ENCODE peak calls at places on chromosomes 12 and 14, in ten cellular contexts. N, U, E, F, P, X, Z, I, W and L are unnamed samples.

GRCh38 chr14:44589180-44589579 is 82.1 kb upstream of the FSCB start:
- DNase-seq in E (no peak), W (no peak), N (no peak), I (no peak), Z (no peak), F (no peak), P (no peak), X (no peak), U (no peak), L (no peak)

GRCh38 chr14:21121106-21121505 is 20.2 kb downstream of the TMEM253 start:
- DNase-seq in E (no peak), X (no peak), P (no peak), W (no peak), F (no peak), Z (no peak), N (no peak), I (no peak), U (no peak), L (no peak)

GRCh38 chr12:124786065-124786964 is 77.3 kb downstream of the SCARB1 start:
- DNase-seq in I (peak), F (no peak), W (peak), Z (peak), P (no peak), U (peak), N (peak), X (no peak), E (no peak), L (no peak)

GRCh38 chr14:80446356-80446755 is 235.1 kb upstream of the DIO2 start:
- DNase-seq in P (no peak), Z (no peak), E (no peak), W (no peak), N (no peak), F (no peak), X (no peak), I (peak), U (no peak), L (no peak)

GRCh38 chr12:114636723-114637480 is 47.1 kb downstream of the TBX3 start:
- DNase-seq in Z (no peak), W (no peak), P (no peak), X (peak), I (no peak), N (peak), E (no peak), U (peak), F (no peak), L (no peak)

GRCh38 chr12:105459760-105460325 is 129.4 kb downstream of the C12orf75 start:
- DNase-seq in P (no peak), N (no peak), I (no peak), U (peak), E (no peak), W (peak), X (no peak), F (no peak), Z (no peak), L (no peak)

GRCh38 chr12:96425973-96426372 is 25.7 kb upstream of the CDK17 start:
- DNase-seq in N (no peak), I (peak), X (no peak), U (no peak), E (no peak), P (no peak), W (no peak), F (no peak), Z (no peak), L (no peak)

GRCh38 chr14:64671591-64671990 is 32.6 kb upstream of the PLEKHG3 start:
- DNase-seq in F (peak), P (no peak), W (no peak), X (no peak), E (peak), I (peak), U (no peak), N (peak), Z (no peak), L (no peak)

GRCh38 chr14:54881235-54881760 is 21.3 kb downstream of the GCH1 start:
- DNase-seq in X (no peak), U (no peak), W (no peak), P (no peak), Z (no peak), I (peak), N (no peak), E (peak), F (peak), L (no peak)

GRCh38 chr12:51818567-51819300 is 29.8 kb downstream of the FIGNL2 start:
- DNase-seq in X (no peak), F (no peak), E (no peak), Z (no peak), N (peak), U (no peak), W (no peak), P (no peak), I (peak), L (no peak)

GRCh38 chr14:70827366-70828151 is 18.2 kb upstream of the MAP3K9 start:
- DNase-seq in E (no peak), X (no peak), N (peak), W (no peak), U (no peak), I (no peak), P (no peak), Z (no peak), F (no peak), L (no peak)
- TF ChIP-seq CTCF in E (no peak), X (no peak), N (peak), W (no peak), U (no peak), I (no peak), P (no peak), Z (no peak), F (no peak), L (no peak)

DNA sequence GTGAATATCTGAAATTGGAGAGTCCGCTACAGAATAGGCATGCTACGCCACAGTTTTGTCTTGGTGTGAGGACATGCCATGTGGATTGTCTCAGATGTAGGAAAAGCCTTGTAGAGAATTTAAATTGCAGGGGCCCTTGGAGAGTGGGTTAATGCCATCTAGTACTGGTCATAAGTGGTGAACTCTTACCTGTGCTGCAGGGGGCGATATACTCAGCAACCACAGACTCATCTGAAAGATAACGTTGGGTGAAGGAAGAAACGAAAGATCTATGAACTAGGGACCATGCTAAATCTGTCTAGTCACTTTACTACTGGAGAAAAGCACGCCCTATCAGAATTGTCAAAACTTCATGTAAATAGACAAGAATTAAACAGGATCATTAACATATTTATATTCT is 33.7 kb upstream of the A2M start:
- DNase-seq in U (no peak), Z (no peak), E (no peak), N (no peak), W (no peak), X (no peak), P (no peak), F (no peak), I (no peak), L (no peak)
- TF ChIP-seq CTCF in U (peak), Z (no peak), E (no peak), N (no peak), W (no peak), X (no peak), P (peak), F (peak), I (no peak), L (peak)

GRCh38 chr14:52871606-52872005 is 79.2 kb downstream of the FERMT2 start:
- DNase-seq in P (no peak), X (no peak), W (no peak), F (no peak), U (no peak), N (peak), E (no peak), I (no peak), Z (no peak), L (no peak)
- TF ChIP-seq CTCF in P (no peak), X (no peak), W (no peak), F (no peak), U (no peak), N (no peak), E (no peak), I (no peak), Z (no peak), L (no peak)

DNA sequence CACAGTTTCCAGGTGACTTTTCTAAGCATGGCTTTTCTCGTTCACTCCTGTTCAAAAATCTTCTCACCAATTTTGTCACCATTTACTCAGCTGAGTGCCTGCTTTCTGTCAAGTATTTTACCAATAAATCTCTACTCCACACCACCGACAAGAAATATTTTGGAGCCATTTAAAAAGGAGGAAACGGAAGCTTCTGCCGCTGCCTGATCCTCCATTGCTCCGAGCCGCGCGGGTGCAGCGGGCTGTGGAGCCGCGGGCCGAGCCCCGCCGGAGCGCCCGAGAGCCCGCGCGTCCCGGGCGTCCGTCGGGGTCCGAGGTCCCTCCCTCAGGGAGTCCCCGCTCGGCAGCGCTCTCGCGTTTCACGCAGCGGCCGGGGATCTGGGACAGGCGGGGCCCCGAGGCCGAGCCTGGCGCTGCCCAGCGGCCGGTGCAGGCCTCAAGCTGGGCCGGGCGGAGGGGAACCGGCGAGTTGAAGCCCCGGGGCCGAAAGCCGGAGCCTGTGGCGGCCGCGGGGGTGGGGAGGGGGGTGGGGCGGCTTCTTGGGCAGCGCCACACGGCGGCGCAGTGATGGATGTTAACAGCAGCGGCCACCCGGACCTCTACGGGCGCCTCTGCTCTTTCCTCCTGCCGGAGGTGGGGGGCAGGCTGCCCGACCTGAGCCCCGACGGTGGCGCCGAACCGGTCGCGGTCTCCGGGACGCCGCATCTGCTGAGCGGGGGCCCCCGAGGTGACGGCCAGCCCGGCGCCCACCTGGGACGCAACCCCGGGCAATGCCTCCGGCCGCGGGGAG is 1.1 kb upstream of the HEBP1 start:
- DNase-seq in E (peak), P (peak), F (peak), W (peak), U (peak), N (no peak), I (peak), X (peak), Z (peak), L (no peak)
- TF ChIP-seq CTCF in E (no peak), P (peak), F (no peak), W (peak), U (no peak), N (peak), I (no peak), X (no peak), Z (peak), L (peak)

GRCh38 chr12:43349863-43350262 is 202.1 kb downstream of the ADAMTS20 start:
- DNase-seq in I (no peak), U (no peak), Z (no peak), N (no peak), E (no peak), F (no peak), P (no peak), X (no peak), W (no peak), L (no peak)
- TF ChIP-seq CTCF in I (peak), U (no peak), Z (no peak), N (peak), E (no peak), F (peak), P (peak), X (peak), W (no peak), L (no peak)

DNA sequence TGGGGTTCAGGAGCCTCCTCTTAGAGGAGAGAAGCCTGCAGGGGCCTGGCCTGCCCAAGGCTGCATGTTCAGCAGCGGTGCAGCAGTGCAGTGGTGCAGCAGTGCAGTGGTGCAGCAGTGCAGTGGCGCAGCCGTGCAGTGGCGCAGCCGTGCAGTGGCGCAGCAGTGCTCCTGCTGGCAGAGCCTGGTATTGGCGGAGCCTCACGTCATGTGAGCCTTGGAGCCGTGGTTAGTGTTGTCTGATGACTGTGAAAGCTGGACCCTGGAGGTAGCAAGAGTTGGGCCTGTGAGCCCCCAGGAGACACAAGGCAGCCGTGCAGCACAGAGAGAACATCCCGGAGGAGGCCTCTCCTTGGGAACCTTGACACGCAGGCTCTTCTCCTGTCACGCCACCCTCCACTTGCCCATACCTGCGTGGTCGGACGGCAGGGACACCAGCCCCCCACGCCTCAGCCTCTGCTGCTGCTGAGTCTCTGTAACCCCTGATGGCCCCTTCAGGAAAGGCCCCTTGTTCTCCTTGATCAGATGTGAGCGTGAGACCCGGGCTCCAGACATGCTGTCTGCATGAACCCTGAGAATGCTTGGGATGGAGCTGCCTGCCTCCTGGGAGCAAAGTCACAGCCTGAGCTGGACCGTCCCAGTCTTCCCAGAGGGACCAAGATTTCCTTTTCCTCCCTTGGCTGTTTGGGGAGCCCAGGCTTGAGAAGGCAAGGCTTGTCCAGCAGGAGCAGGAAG is 193.7 kb downstream of the KIF26A start:
- DNase-seq in P (no peak), U (no peak), I (no peak), E (no peak), X (no peak), F (no peak), N (no peak), W (no peak), Z (peak), L (no peak)
- TF ChIP-seq CTCF in P (peak), U (no peak), I (no peak), E (no peak), X (no peak), F (no peak), N (peak), W (no peak), Z (no peak), L (peak)

GRCh38 chr12:43957732-43958131 is 121.9 kb downstream of the TMEM117 start:
- DNase-seq in W (no peak), N (peak), U (peak), Z (no peak), E (peak), I (peak), P (peak), X (no peak), F (peak), L (peak)
- TF ChIP-seq CTCF in W (peak), N (peak), U (no peak), Z (peak), E (peak), I (peak), P (peak), X (peak), F (peak), L (peak)

DNA sequence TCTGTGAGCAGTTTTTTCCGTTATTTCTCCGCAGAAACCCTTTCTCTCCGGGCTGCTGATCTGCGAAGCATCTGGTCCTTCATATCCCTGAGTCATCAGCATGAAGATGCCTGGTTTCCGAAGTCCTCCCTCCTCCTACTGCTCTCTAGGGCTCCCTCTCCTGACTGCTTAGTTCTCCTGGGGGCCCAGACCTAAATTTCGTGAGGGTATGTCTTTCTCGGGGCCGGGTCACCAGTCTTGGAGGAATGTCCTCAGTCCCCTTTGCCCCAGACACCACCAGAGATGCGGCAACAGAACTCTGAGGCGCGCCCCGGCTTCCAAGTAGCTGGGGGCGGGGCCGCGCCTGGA is 622 bp upstream of the BICDL1 start:
- DNase-seq in E (no peak), N (peak), Z (no peak), W (no peak), U (no peak), P (no peak), X (no peak), I (peak), F (no peak), L (no peak)
- TF ChIP-seq CTCF in E (peak), N (peak), Z (no peak), W (no peak), U (no peak), P (peak), X (no peak), I (no peak), F (no peak), L (no peak)